ENCODE peak calls at places on chromosomes 1 and 21, in eight cellular contexts. Q is AG08395; V is putamen; X is stimulated activated CD4-positive, alpha-beta T cell treated with anti-CD3 and anti-CD28 coated beads, TNF-alpha, amount 100 ng/mL, for 4 hours; G is HEK293T; E is NCI-H1092; S is activated naive CD8-positive, alpha-beta T cell treated with anti-CD3 and anti-CD28 coated beads for 36 hours; O is MV-4-11. M is an unnamed sample.
A peak's percentile ranks its signal among the peaks of the same experiment; 100 is the strongest.

GRCh38 chr1:11700655-11701467 is 9.4 kb downstream of the DRAXIN start:
- DNase-seq in S (no peak), G (no peak), V (no peak), E (no peak), O (no peak), Q (no peak), X (no peak), M (no peak)

GRCh38 chr1:54137532-54138061 is 15.2 kb downstream of the CDCP2 start:
- DNase-seq in G (no peak), V (no peak), X (no peak), S (no peak), Q (peak; percentile 56), E (no peak), O (peak; percentile 42), M (no peak)

GRCh38 chr1:52364235-52364839 is 1.7 kb downstream of the CC2D1B start:
- DNase-seq in S (no peak), X (no peak), Q (no peak), G (no peak), E (no peak), O (no peak), V (no peak), M (no peak)

GRCh38 chr1:230090194-230090711 is 23.2 kb downstream of the GALNT2 start:
- DNase-seq in G (no peak), O (no peak), X (no peak), Q (peak; percentile 51), S (no peak), E (no peak), V (no peak), M (no peak)

GRCh38 chr1:93399781-93400180 is 48.1 kb upstream of the FNBP1L start:
- DNase-seq in X (no peak), E (no peak), Q (no peak), G (no peak), O (no peak), S (no peak), V (no peak), M (no peak)

GRCh38 chr1:173064011-173064410 is 13.3 kb upstream of the TNFSF18 start:
- DNase-seq in X (no peak), V (no peak), S (no peak), E (no peak), Q (no peak), O (no peak), G (no peak), M (no peak)

GRCh38 chr1:230832466-230832865 is 35.9 kb downstream of the C1orf198 start:
- DNase-seq in S (no peak), E (no peak), V (no peak), G (no peak), Q (peak; percentile 52), O (no peak), X (no peak), M (no peak)

GRCh38 chr1:159869173-159869572 is 6.7 kb upstream of the VSIG8 start:
- DNase-seq in E (no peak), Q (peak; percentile 69), V (no peak), O (peak; percentile 30), X (no peak), S (peak; percentile 40), G (no peak), M (no peak)

GRCh38 chr21:35217504-35218060 is 168.5 kb upstream of the RUNX1 start:
- DNase-seq in S (peak; percentile 26), G (no peak), X (no peak), O (no peak), E (no peak), Q (peak; percentile 82), V (no peak), M (no peak)

GRCh38 chr1:14543191-14543849 is 55.2 kb upstream of the KAZN start:
- DNase-seq in Q (peak; percentile 53), O (no peak), E (no peak), G (no peak), X (no peak), S (no peak), V (no peak), M (no peak)

GRCh38 chr1:66563094-66563800 is 29.3 kb downstream of the SGIP1 start:
- DNase-seq in Q (peak; percentile 90), S (no peak), V (no peak), O (no peak), E (no peak), X (no peak), G (no peak), M (no peak)